ENCODE peak calls at places on chromosomes 7 and 10, in ten cellular contexts. V is BJ, N is right atrium auricular region, O is Peyer's patch, P is adrenal gland, A is K562, R is heart right ventricle, E is kidney epithelial cell, M is hepatocyte, U is transverse colon. D is an unnamed sample.

GRCh38 chr7:43878867-43879266 is 9.6 kb upstream of the MRPS24 start:
- DNase-seq in E (no peak), V (no peak), R (no peak), P (no peak), M (no peak), A (no peak), U (no peak), N (no peak), O (no peak), D (peak; percentile 6)

GRCh38 chr7:115782716-115783460 is 247.7 kb downstream of the TFEC start:
- DNase-seq in P (no peak), N (no peak), E (no peak), O (no peak), R (no peak), U (no peak), V (no peak), A (no peak), M (peak; percentile 30), D (no peak)

GRCh38 chr10:11576092-11576809 is 35.2 kb downstream of the USP6NL start:
- DNase-seq in R (no peak), V (no peak), P (no peak), U (no peak), A (no peak), O (no peak), M (no peak), N (no peak), E (no peak), D (no peak)

GRCh38 chr10:76411719-76412435 is 980.5 kb downstream of the LRMDA start:
- DNase-seq in P (no peak), V (no peak), E (no peak), N (peak; percentile 87), A (no peak), O (no peak), U (peak; percentile 20), M (no peak), R (peak; percentile 51), D (no peak)

GRCh38 chr10:115937756-115938032 is 335.3 kb downstream of the GFRA1 start:
- DNase-seq in E (no peak), R (no peak), M (no peak), U (no peak), N (no peak), A (no peak), V (no peak), P (no peak), O (no peak), D (no peak)

GRCh38 chr10:122498521-122498920 is 37.2 kb downstream of the HTRA1 start:
- DNase-seq in A (no peak), M (no peak), U (no peak), E (no peak), N (no peak), R (no peak), P (no peak), O (no peak), V (no peak), D (no peak)

GRCh38 chr10:93110472-93111146 is 36.9 kb downstream of the CYP26A1 start:
- DNase-seq in M (no peak), R (no peak), O (no peak), U (no peak), N (peak; percentile 1), E (no peak), P (no peak), V (no peak), A (no peak), D (no peak)

GRCh38 chr10:88657901-88658300 is 6.3 kb upstream of the LIPF start:
- DNase-seq in N (no peak), U (no peak), O (no peak), M (no peak), E (peak; percentile 18), V (no peak), A (no peak), P (no peak), R (no peak), D (peak; percentile 78)

GRCh38 chr7:158357106-158357897 is 230.3 kb downstream of the PTPRN2 start:
- DNase-seq in P (no peak), U (no peak), E (no peak), N (peak; percentile 48), M (no peak), R (no peak), V (no peak), O (no peak), A (no peak), D (no peak)

GRCh38 chr10:12042409-12042796 is 206 bp downstream of the UPF2 start:
- DNase-seq in O (no peak), N (no peak), V (no peak), R (peak; percentile 51), P (no peak), A (peak; percentile 80), M (peak; percentile 59), U (peak; percentile 53), E (no peak), D (no peak)

GRCh38 chr7:49875336-49875735 is 101.9 kb downstream of the VWC2 start:
- DNase-seq in O (no peak), U (no peak), E (no peak), N (no peak), P (no peak), A (no peak), V (no peak), R (no peak), M (no peak), D (no peak)

GRCh38 chr10:23051855-23052309 is 43.5 kb upstream of the MSRB2 start:
- DNase-seq in N (no peak), E (no peak), P (no peak), O (no peak), R (no peak), V (no peak), U (no peak), A (no peak), M (no peak), D (no peak)

GRCh38 chr7:147245274-147245673 is 1128.7 kb downstream of the CNTNAP2 start:
- DNase-seq in O (no peak), A (peak; percentile 56), N (no peak), P (peak; percentile 18), U (peak; percentile 12), M (peak; percentile 64), E (no peak), V (no peak), R (no peak), D (peak; percentile 53)

GRCh38 chr10:133393401-133394063 is 425 bp upstream of the MTG1 start:
- DNase-seq in P (no peak), E (no peak), M (no peak), O (no peak), R (no peak), A (no peak), V (no peak), N (no peak), U (no peak), D (no peak)

GRCh38 chr10:89574348-89574747 is 39.0 kb upstream of the SLC16A12 start:
- DNase-seq in O (no peak), R (no peak), M (no peak), U (no peak), A (no peak), P (no peak), N (no peak), V (no peak), E (no peak), D (peak; percentile 29)

GRCh38 chr7:17523813-17524741 is 225.6 kb downstream of the AHR start:
- DNase-seq in P (peak; percentile 70), N (no peak), A (no peak), U (peak; percentile 22), V (no peak), O (no peak), E (no peak), R (no peak), M (peak; percentile 30), D (peak; percentile 68)

GRCh38 chr10:80580811-80581468 is 43.2 kb downstream of the SH2D4B start:
- DNase-seq in P (no peak), R (no peak), U (no peak), V (no peak), E (no peak), M (peak; percentile 18), O (no peak), A (no peak), N (no peak), D (no peak)

GRCh38 chr7:156629873-156630272 is 10.7 kb upstream of the RNF32 start:
- DNase-seq in O (no peak), M (no peak), U (no peak), V (no peak), E (no peak), A (no peak), R (no peak), P (no peak), N (no peak), D (no peak)

GRCh38 chr7:155284496-155285274 is 13.0 kb upstream of the INSIG1 start:
- DNase-seq in U (no peak), V (no peak), O (peak; percentile 15), P (no peak), A (no peak), M (no peak), N (no peak), R (no peak), E (no peak), D (no peak)

GRCh38 chr7:2643386-2644229 is 11.8 kb downstream of the TTYH3 start:
- DNase-seq in O (no peak), P (no peak), E (no peak), V (no peak), R (no peak), M (no peak), N (no peak), U (no peak), A (no peak), D (no peak)
- TF ChIP-seq CTCF in O (peak; percentile 24), P (no peak), E (peak; percentile 34), V (peak; percentile 6), R (no peak), M (no peak), N (no peak), U (no peak), A (peak; percentile 66), D (peak; percentile 45)

DNA sequence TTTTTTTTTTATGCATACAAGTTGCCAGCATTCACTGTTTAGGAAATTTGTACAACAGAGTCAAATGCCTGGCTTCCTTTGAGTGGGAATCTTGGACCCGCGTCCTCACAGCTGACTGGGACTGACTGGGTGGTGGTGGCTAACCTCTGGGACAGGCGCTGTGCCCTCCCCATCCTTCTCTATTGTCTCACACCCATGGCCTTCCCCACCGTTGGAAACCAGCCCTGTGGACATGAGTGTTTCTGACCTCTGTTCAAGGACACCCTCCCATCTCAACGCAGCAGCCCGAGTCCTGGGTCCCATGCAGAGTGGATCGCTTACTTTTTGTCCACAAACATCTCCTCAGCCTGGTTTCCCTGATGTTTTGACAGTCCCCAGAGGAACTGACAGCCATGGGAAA is 125.1 kb upstream of the PPIF start:
- DNase-seq in A (no peak), N (no peak), M (no peak), E (no peak), U (no peak), O (no peak), P (peak; percentile 55), R (peak; percentile 47), V (no peak), D (no peak)
- H3K36me3 ChIP-seq in A (peaks cover 42% of the 10 kb centered on the region), N (peaks cover 21% of the 10 kb centered on the region), M (no peaks in the 10 kb centered on the region), E (peaks cover 2% of the 10 kb centered on the region), U (no peaks in the 10 kb centered on the region), O (no peaks in the 10 kb centered on the region), P (peaks cover 11% of the 10 kb centered on the region), R (peaks cover under 1% of the 10 kb centered on the region), V (peaks cover 22% of the 10 kb centered on the region), D (peaks cover 27% of the 10 kb centered on the region)

GRCh38 chr7:66352071-66352470 is 146.9 kb downstream of the TPST1 start:
- DNase-seq in A (no peak), E (peak; percentile 9), M (peak; percentile 25), U (peak; percentile 18), R (no peak), N (no peak), V (no peak), P (peak; percentile 25), O (no peak), D (peak; percentile 43)
- TF ChIP-seq CTCF in A (no peak), E (peak; percentile 40), M (no peak), U (no peak), R (no peak), N (peak; percentile 16), V (no peak), P (no peak), O (no peak), D (peak; percentile 47)

GRCh38 chr7:86932038-86932512 is 127.4 kb downstream of the ELAPOR2 start:
- DNase-seq in A (no peak), R (no peak), M (no peak), E (no peak), O (no peak), P (peak; percentile 14), V (peak; percentile 91), N (no peak), U (no peak), D (peak; percentile 49)
- H3K36me3 ChIP-seq in A (peaks cover 34% of the 10 kb centered on the region), R (no peaks in the 10 kb centered on the region), M (no peaks in the 10 kb centered on the region), E (no peaks in the 10 kb centered on the region), O (no peaks in the 10 kb centered on the region), P (no peaks in the 10 kb centered on the region), V (no peaks in the 10 kb centered on the region), N (no peaks in the 10 kb centered on the region), U (no peaks in the 10 kb centered on the region), D (no peaks in the 10 kb centered on the region)

D was measured in brain microvascular endothelial cell.